ENCODE peak calls at places on chromosome 6, in nine cellular contexts. Q is SJSA1; S is activated CD8-positive, alpha-beta memory T cell treated with anti-CD3 and anti-CD28 coated beads, Interleukin-2, amount 50 U/mL, for 4 hours; V is HEK293T; R is SK-N-DZ; T is RKO; W is T-cell; Z is GM23248; E is activated T-helper 1 cell treated with anti-CD3 and anti-CD28 coated beads, Interleukin-2, amount 50 U/mL, for 16 hours. N is an unnamed sample.

GRCh38 chr6:30244560-30244959 is 31.4 kb upstream of the TRIM26 start:
- DNase-seq in T (no peak), V (no peak), E (no peak), Z (no peak), Q (no peak), W (no peak), S (no peak), R (no peak), N (no peak)

GRCh38 chr6:6730831-6731230 is 142.3 kb downstream of the LY86 start:
- DNase-seq in T (peak), V (no peak), S (no peak), R (no peak), Z (peak), Q (no peak), W (no peak), E (no peak), N (peak)

GRCh38 chr6:144156991-144157390 is 6.7 kb downstream of the STX11 start:
- DNase-seq in Z (no peak), V (no peak), R (no peak), S (no peak), T (no peak), Q (no peak), E (no peak), W (no peak), N (no peak)

GRCh38 chr6:157150076-157150475 is 173.2 kb downstream of the TMEM242 start:
- DNase-seq in Z (peak), W (no peak), E (no peak), S (no peak), Q (peak), T (no peak), R (no peak), V (no peak), N (no peak)

GRCh38 chr6:11277275-11278206 is 45.1 kb upstream of the NEDD9 start:
- DNase-seq in S (no peak), R (no peak), Q (peak), W (no peak), T (no peak), E (no peak), V (no peak), Z (peak), N (no peak)

GRCh38 chr6:163608060-163608752 is 193.7 kb downstream of the QKI start:
- DNase-seq in T (no peak), S (no peak), R (peak), E (no peak), Q (peak), V (no peak), W (no peak), Z (no peak), N (no peak)

GRCh38 chr6:87698618-87699017 is 3.4 kb downstream of the AKIRIN2 start:
- DNase-seq in E (no peak), Q (no peak), V (no peak), T (no peak), S (no peak), Z (peak), W (no peak), R (no peak), N (peak)

GRCh38 chr6:155273438-155273837 is 9.6 kb downstream of the CLDN20 start:
- DNase-seq in S (no peak), T (no peak), E (no peak), W (no peak), V (no peak), R (peak), Q (peak), Z (peak), N (no peak)

GRCh38 chr6:74182992-74183391 is 487.0 kb downstream of the CD109 start:
- DNase-seq in R (no peak), Q (no peak), V (no peak), Z (peak), W (no peak), E (no peak), T (no peak), S (no peak), N (no peak)

GRCh38 chr6:134111062-134111677 is 58.7 kb upstream of the SLC2A12 start:
- DNase-seq in Q (no peak), R (peak), Z (peak), W (peak), T (peak), V (peak), S (no peak), E (peak), N (peak)

GRCh38 chr6:126033696-126034095 is 47.4 kb downstream of the TRMT11 start:
- DNase-seq in Z (peak), T (peak), S (no peak), R (peak), V (peak), Q (no peak), E (no peak), W (no peak), N (peak)

GRCh38 chr6:75317503-75318206 is 33.1 kb upstream of the TMEM30A start:
- DNase-seq in Z (peak), W (no peak), Q (no peak), V (no peak), T (no peak), R (no peak), S (no peak), E (no peak), N (no peak)

GRCh38 chr6:14074723-14075503 is 42.7 kb upstream of the CD83 start:
- DNase-seq in S (no peak), Z (peak), E (no peak), T (peak), Q (no peak), V (no peak), R (no peak), W (no peak), N (peak)

GRCh38 chr6:25652007-25652515 is at the start of gene SCGN:
- DNase-seq in R (peak), Q (peak), E (peak), T (no peak), V (peak), W (no peak), S (peak), Z (peak), N (no peak)

GRCh38 chr6:38175786-38176185 is 356.3 kb downstream of the ZFAND3 start:
- DNase-seq in T (no peak), Z (no peak), R (no peak), Q (no peak), E (no peak), V (no peak), S (no peak), W (no peak), N (no peak)

GRCh38 chr6:15553736-15554294 is 109.0 kb downstream of the DTNBP1 start:
- DNase-seq in S (no peak), Z (no peak), W (no peak), Q (no peak), E (no peak), T (no peak), V (no peak), R (no peak), N (no peak)

GRCh38 chr6:157264701-157265100 is 58.6 kb downstream of the TMEM242 start:
- DNase-seq in E (no peak), Z (no peak), V (no peak), T (no peak), S (no peak), W (no peak), Q (no peak), R (no peak), N (no peak)

GRCh38 chr6:133160531-133160930 is 80.6 kb upstream of the EYA4 start:
- DNase-seq in S (no peak), V (no peak), Q (no peak), Z (peak), E (no peak), T (no peak), R (no peak), W (no peak), N (no peak)

GRCh38 chr6:47924001-47924400 is 142.2 kb downstream of the OPN5 start:
- DNase-seq in S (no peak), W (no peak), E (no peak), Q (no peak), T (no peak), Z (no peak), R (no peak), V (no peak), N (no peak)

GRCh38 chr6:52454556-52454955 is 34.4 kb downstream of the EFHC1 start:
- DNase-seq in S (no peak), Z (peak), R (no peak), Q (no peak), V (no peak), T (no peak), E (no peak), W (no peak), N (no peak)

GRCh38 chr6:79810878-79811277 is 136.5 kb downstream of the ELOVL4 start:
- DNase-seq in R (peak), V (no peak), T (no peak), Z (no peak), E (no peak), S (no peak), W (no peak), Q (no peak), N (no peak)

GRCh38 chr6:48426636-48427035 is 315.6 kb upstream of the PTCHD4 start:
- DNase-seq in V (no peak), Q (no peak), E (no peak), R (no peak), S (no peak), W (no peak), Z (peak), T (peak), N (peak)

GRCh38 chr6:141700836-141701235 is 431.9 kb upstream of the GJE1 start:
- DNase-seq in E (no peak), Z (peak), V (no peak), S (no peak), T (no peak), Q (no peak), W (no peak), R (no peak), N (no peak)

GRCh38 chr6:135667694-135668455 is 170.3 kb upstream of the AHI1 start:
- DNase-seq in V (peak), T (no peak), E (no peak), R (no peak), S (no peak), W (no peak), Z (peak), Q (no peak), N (no peak)

GRCh38 chr6:155418017-155418749 is 37.5 kb downstream of the NOX3 start:
- DNase-seq in Z (peak), T (no peak), Q (peak), E (peak), S (peak), R (no peak), V (no peak), W (peak), N (peak)

GRCh38 chr6:147132889-147133288 is 71.3 kb upstream of the STXBP5 start:
- DNase-seq in S (no peak), R (no peak), W (no peak), V (no peak), E (no peak), T (no peak), Q (no peak), Z (peak), N (no peak)

GRCh38 chr6:157867155-157867559 is 44.1 kb downstream of the SNX9 start:
- DNase-seq in R (no peak), E (no peak), T (no peak), Q (no peak), S (no peak), V (no peak), Z (peak), W (no peak), N (no peak)

GRCh38 chr6:18997375-18997826 is 610.3 kb downstream of the RNF144B start:
- DNase-seq in W (no peak), T (peak), R (peak), Z (peak), S (no peak), E (no peak), V (peak), Q (no peak), N (peak)

GRCh38 chr6:7904654-7905319 is 5.8 kb downstream of the TXNDC5 start:
- DNase-seq in S (no peak), R (no peak), Q (no peak), W (no peak), E (no peak), Z (no peak), T (no peak), V (no peak), N (no peak)